ENCODE peak calls at places on chromosome 4, in four cellular contexts. I, J, H and V are unnamed samples.

GRCh38 chr4:40548256-40548655 is 81.4 kb downstream of the RBM47 start:
- DNase-seq in H (peak), I (no peak), J (no peak), V (no peak)

GRCh38 chr4:114383721-114384120 is 214.9 kb upstream of the UGT8 start:
- DNase-seq in H (peak), I (no peak), J (no peak), V (no peak)

GRCh38 chr4:58111818-58112217 is 1001.6 kb upstream of the IGFBP7 start:
- DNase-seq in H (no peak), J (no peak), I (no peak), V (no peak)

GRCh38 chr4:37685211-37685725 is 908 bp downstream of the RELL1 start:
- DNase-seq in I (peak), J (peak), H (peak), V (peak)

GRCh38 chr4:123649644-123650356 is 253.2 kb downstream of the SPRY1 start:
- DNase-seq in J (no peak), H (peak), I (peak), V (peak)

GRCh38 chr4:146957252-146957651 is 11.6 kb upstream of the TTC29 start:
- DNase-seq in J (no peak), I (no peak), H (peak), V (no peak)

GRCh38 chr4:1208970-1209704 is 36.8 kb upstream of the SPON2 start:
- DNase-seq in I (no peak), H (peak), J (no peak), V (no peak)

GRCh38 chr4:70632028-70632427 is 3.5 kb downstream of the ENAM start:
- DNase-seq in H (peak), I (no peak), J (no peak), V (no peak)

GRCh38 chr4:90030953-90031352 is 96.2 kb upstream of the CCSER1 start:
- DNase-seq in J (no peak), H (no peak), I (peak), V (peak)
- TF ChIP-seq CTCF in J (no peak), H (no peak), I (peak), V (peak)

GRCh38 chr4:87321888-87322287 is 794 bp downstream of the HSD17B13 start:
- DNase-seq in J (no peak), H (no peak), I (no peak), V (no peak)
- H2AFZ ChIP-seq in J (no peak), H (no peak), I (no peak), V (no peak)

GRCh38 chr4:126223784-126224407 is 909.1 kb downstream of the FAT4 start:
- DNase-seq in I (peak), H (peak), J (peak), V (peak)
- TF ChIP-seq CTCF in I (peak), H (peak), J (peak), V (peak)

GRCh38 chr4:183987529-183987946 is 82.4 kb downstream of the STOX2 start:
- DNase-seq in H (peak), J (no peak), I (peak), V (peak)
- H2AFZ ChIP-seq in H (peak), J (no peak), I (peak), V (peak)

GRCh38 chr4:182504440-182504839 is 261.2 kb downstream of the TENM3 start:
- DNase-seq in I (no peak), H (no peak), J (no peak), V (no peak)
- TF ChIP-seq CTCF in I (no peak), H (no peak), J (no peak), V (no peak)

GRCh38 chr4:187069398-187069797 is 345.7 kb upstream of the FAT1 start:
- DNase-seq in I (no peak), H (no peak), J (no peak), V (no peak)
- H2AFZ ChIP-seq in I (no peak), H (peak), J (no peak), V (no peak)

GRCh38 chr4:71772592-71772991 is 11.3 kb downstream of the GC start:
- DNase-seq in H (no peak), I (no peak), J (no peak), V (no peak)
- TF ChIP-seq CTCF in H (no peak), I (peak), J (peak), V (peak)

GRCh38 chr4:108417923-108418322 is 202.5 kb upstream of the RPL34 start:
- DNase-seq in J (no peak), H (peak), I (no peak), V (no peak)
- H2AFZ ChIP-seq in J (no peak), H (no peak), I (no peak), V (no peak)

DNA sequence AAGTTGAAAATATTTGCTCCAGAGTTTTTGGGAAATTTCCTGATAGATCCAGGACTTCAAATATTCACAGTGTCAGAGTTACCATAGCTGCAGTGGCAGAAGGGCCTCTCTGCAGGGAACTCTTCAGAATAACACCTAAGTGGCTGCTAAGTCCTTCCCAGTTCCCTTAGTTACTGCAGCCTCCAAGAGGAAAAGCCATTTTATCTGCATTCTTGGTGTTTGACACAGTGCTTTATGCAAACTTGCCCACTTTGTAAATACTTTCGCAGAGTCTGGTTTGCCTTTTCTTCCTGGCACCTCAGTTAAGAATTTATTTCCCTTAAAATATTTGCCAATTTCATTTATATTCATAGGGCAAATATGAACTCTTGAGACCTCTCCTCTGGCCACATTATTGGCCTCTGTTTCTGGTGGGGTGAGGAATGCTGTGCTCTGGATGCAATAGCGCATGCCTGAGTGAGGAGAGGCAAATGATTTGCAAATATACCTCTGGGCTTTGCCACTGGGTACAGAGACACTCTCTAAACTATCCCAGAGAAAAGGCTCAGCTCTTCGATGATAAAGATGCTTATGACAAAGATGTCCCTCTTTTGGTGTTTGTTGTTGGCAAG is 566.3 kb upstream of the NR3C2 start:
- DNase-seq in J (no peak), H (peak), I (no peak), V (no peak)
- TF ChIP-seq CTCF in J (no peak), H (no peak), I (no peak), V (no peak)